ENCODE peak calls at places on chromosomes 5 and 9, in four cellular contexts. A, J, F and Z are unnamed samples.
A peak's percentile ranks its signal among the peaks of the same experiment; 100 is the strongest.

GRCh38 chr9:112570731-112571167 is 84.1 kb downstream of the KIAA1958 start:
- DNase-seq in J (no peak), F (no peak), A (no peak), Z (no peak)

GRCh38 chr9:110444911-110445310 is 107.2 kb upstream of the TXNDC8 start:
- DNase-seq in A (no peak), F (no peak), J (peak; percentile 97), Z (no peak)

GRCh38 chr9:4228606-4229005 is 71.3 kb downstream of the GLIS3 start:
- DNase-seq in F (no peak), J (peak; percentile 48), A (no peak), Z (no peak)

GRCh38 chr9:79944991-79945390 is 373.2 kb downstream of the TLE4 start:
- DNase-seq in J (peak; percentile 32), A (no peak), F (peak; percentile 32), Z (no peak)

GRCh38 chr9:101201626-101202025 is 173.1 kb downstream of the PLPPR1 start:
- DNase-seq in F (no peak), A (no peak), J (no peak), Z (no peak)

GRCh38 chr5:142152383-142152730 is 43.8 kb downstream of the NDFIP1 start:
- DNase-seq in A (no peak), J (no peak), F (no peak), Z (no peak)

GRCh38 chr5:119161430-119161829 is 90.5 kb downstream of the DMXL1 start:
- DNase-seq in J (no peak), F (no peak), A (no peak), Z (no peak)

GRCh38 chr5:149427374-149427773 is 48.3 kb upstream of the IL17B start:
- DNase-seq in J (no peak), F (no peak), A (no peak), Z (no peak)

GRCh38 chr9:135418161-135418560 is 61.4 kb upstream of the PPP1R26 start:
- DNase-seq in J (no peak), F (no peak), A (no peak), Z (no peak)

GRCh38 chr9:2602704-2603116 is 18.9 kb upstream of the VLDLR start:
- DNase-seq in A (no peak), J (no peak), F (no peak), Z (no peak)

GRCh38 chr5:39367711-39368110 is 3.4 kb upstream of the C9 start:
- DNase-seq in J (no peak), A (no peak), F (no peak), Z (no peak)

GRCh38 chr9:37271679-37272078 is 150.8 kb upstream of the GRHPR start:
- DNase-seq in A (no peak), F (no peak), J (no peak), Z (no peak)

GRCh38 chr9:35272989-35273388 is 111.2 kb downstream of the UNC13B start:
- DNase-seq in F (no peak), A (no peak), J (peak; percentile 80), Z (no peak)

GRCh38 chr9:112655633-112656032 is 62.3 kb downstream of the INIP start:
- DNase-seq in A (no peak), J (no peak), F (no peak), Z (no peak)

GRCh38 chr5:168347786-168348414 is 56.5 kb downstream of the WWC1 start:
- DNase-seq in A (no peak), F (no peak), J (no peak), Z (no peak)